ENCODE peak calls at places on chromosome 22, in nine cellular contexts. V is NCI-H2029; K is LoVo; G is activated T-helper 1 cell treated with anti-CD3 and anti-CD28 coated beads, Interleukin-12 subunit alpha, Interleukin-12 subunit beta, Interleukin-2, Interleukin-4 antibody, amounts not matched to agents 30 ng/mL and 10 ng/mL and 1 ng/mL, durations not matched to agents 14 hours and 24 hours and 36 hours; I is GDM1; J is amniotic stem cell; T is activated CD4-positive, alpha-beta T cell treated with anti-CD3 and anti-CD28 coated beads for 4 hours; M is stimulated activated CD8-positive, alpha-beta memory T cell treated with anti-CD3 and anti-CD28 coated beads, Interleukin-15, amount 100 ng/mL, for 1 hour; W is NCI-H1092. F is an unnamed sample.

GRCh38 chr22:49206281-49206680 is 621.4 kb downstream of the BRD1 start:
- DNase-seq in V (no peak), K (no peak), G (no peak), I (no peak), J (no peak), T (no peak), M (no peak), W (no peak), F (no peak)

GRCh38 chr22:30694638-30695350 is at the start of gene OSBP2:
- DNase-seq in V (no peak), K (peak), G (peak), I (no peak), J (no peak), T (peak), M (peak), W (peak), F (no peak)

GRCh38 chr22:39055658-39056057 is 15.0 kb downstream of the APOBEC3F start:
- DNase-seq in V (no peak), K (no peak), G (no peak), I (no peak), J (no peak), T (no peak), M (no peak), W (no peak), F (no peak)

GRCh38 chr22:17910561-17911311 is 113.6 kb downstream of the MICAL3 start:
- DNase-seq in V (no peak), K (no peak), G (no peak), I (no peak), J (peak), T (no peak), M (no peak), W (no peak), F (peak)

GRCh38 chr22:24404561-24405275 is 22.7 kb upstream of the ADORA2A start:
- DNase-seq in V (no peak), K (no peak), G (no peak), I (no peak), J (no peak), T (no peak), M (no peak), W (no peak), F (no peak)

GRCh38 chr22:37324340-37325023 is 42.2 kb downstream of the CYTH4 start:
- DNase-seq in V (no peak), K (no peak), G (no peak), I (no peak), J (no peak), T (no peak), M (no peak), W (no peak), F (no peak)

GRCh38 chr22:49577168-49578060 is 250.3 kb downstream of the BRD1 start:
- DNase-seq in V (no peak), K (no peak), G (no peak), I (no peak), J (no peak), T (no peak), M (no peak), W (no peak), F (no peak)

GRCh38 chr22:35955546-35955945 is 73.1 kb downstream of the RBFOX2 start:
- DNase-seq in V (no peak), K (no peak), G (no peak), I (no peak), J (no peak), T (no peak), M (no peak), W (no peak), F (no peak)

GRCh38 chr22:25718109-25718830 is 23.7 kb upstream of the MYO18B start:
- DNase-seq in V (no peak), K (no peak), G (no peak), I (no peak), J (no peak), T (no peak), M (no peak), W (no peak), F (no peak)

GRCh38 chr22:36197065-36197440 is 4.6 kb downstream of the APOL4 start:
- DNase-seq in V (no peak), K (no peak), G (no peak), I (peak), J (peak), T (no peak), M (no peak), W (peak), F (no peak)

GRCh38 chr22:23457586-23457985 is 122.5 kb downstream of the IGLL1 start:
- DNase-seq in V (no peak), K (no peak), G (no peak), I (no peak), J (no peak), T (no peak), M (no peak), W (no peak), F (no peak)

GRCh38 chr22:46006379-46007002 is 29.5 kb upstream of the WNT7B start:
- DNase-seq in V (peak), K (peak), G (peak), I (peak), J (peak), T (peak), M (peak), W (peak), F (no peak)

GRCh38 chr22:24148586-24148985 is 32.7 kb upstream of the SUSD2 start:
- DNase-seq in V (no peak), K (no peak), G (no peak), I (no peak), J (no peak), T (no peak), M (no peak), W (no peak), F (no peak)

GRCh38 chr22:35582861-35583670 is 34.1 kb downstream of the MB start:
- DNase-seq in V (peak), K (peak), G (peak), I (peak), J (peak), T (peak), M (peak), W (peak), F (no peak)

F was measured in smooth muscle cell of the brain vasculature.